ENCODE peak calls at places on chromosomes 6 and 20, in four cellular contexts. K, Q, X and G are unnamed samples.

GRCh38 chr6:52420668-52421358 is 671 bp downstream of the EFHC1 start:
- DNase-seq in K (peak), X (no peak), Q (no peak), G (no peak)

GRCh38 chr20:45090481-45090880 is 10.4 kb downstream of the KCNS1 start:
- DNase-seq in Q (no peak), X (no peak), K (no peak), G (no peak)

GRCh38 chr6:8108031-8108660 is 5.8 kb upstream of the EEF1E1 start:
- DNase-seq in K (no peak), X (no peak), Q (no peak), G (no peak)

GRCh38 chr6:6699741-6700367 is 111.3 kb downstream of the LY86 start:
- DNase-seq in Q (peak), K (no peak), X (no peak), G (peak)

GRCh38 chr20:35947489-35947888 is 6.8 kb downstream of the SCAND1 start:
- DNase-seq in X (no peak), K (no peak), Q (no peak), G (peak)

GRCh38 chr6:24935753-24936152 is at the start of gene RIPOR2:
- DNase-seq in Q (peak), X (peak), K (no peak), G (peak)

GRCh38 chr6:32853541-32854375 is at the start of the genes PSMB9 and TAP1:
- DNase-seq in Q (peak), X (peak), K (peak), G (peak)

GRCh38 chr6:25369450-25370086 is 90.4 kb downstream of the CARMIL1 start:
- DNase-seq in K (no peak), Q (no peak), X (no peak), G (peak)

GRCh38 chr6:17439243-17439993 is 46.0 kb downstream of the CAP2 start:
- DNase-seq in K (no peak), X (no peak), Q (no peak), G (no peak)

GRCh38 chr6:74073429-74073828 is 377.4 kb downstream of the CD109 start:
- DNase-seq in Q (no peak), X (no peak), K (no peak), G (no peak)

GRCh38 chr6:36851149-36851614 is 11.9 kb upstream of the CPNE5 start:
- DNase-seq in K (peak), Q (no peak), X (peak), G (peak)

GRCh38 chr6:148329568-148330299 is 12.9 kb upstream of the SASH1 start:
- DNase-seq in Q (no peak), X (no peak), K (no peak), G (no peak)

GRCh38 chr20:56515657-56516381 is 8.7 kb upstream of the FAM209A start:
- DNase-seq in Q (no peak), K (no peak), X (no peak), G (peak)

GRCh38 chr6:24719125-24719931 is at the start of gene C6orf62:
- DNase-seq in X (peak), Q (no peak), K (peak), G (no peak)

GRCh38 chr6:119096683-119097310 is 18.3 kb upstream of the FAM184A start:
- DNase-seq in X (no peak), K (no peak), Q (peak), G (no peak)

GRCh38 chr6:57262491-57262890 is 40.4 kb upstream of the RAB23 start:
- DNase-seq in Q (peak), X (no peak), K (no peak), G (no peak)

GRCh38 chr20:58494923-58495622 is 20.1 kb downstream of the APCDD1L start:
- DNase-seq in K (no peak), X (no peak), Q (no peak), G (no peak)

GRCh38 chr6:33847867-33848266 is 44.1 kb upstream of the MLN start:
- DNase-seq in K (no peak), Q (no peak), X (no peak), G (no peak)

GRCh38 chr20:56171087-56172012 is 77.2 kb upstream of the MC3R start:
- DNase-seq in K (no peak), Q (no peak), X (no peak), G (no peak)

GRCh38 chr6:144295981-144296767 is 11.0 kb downstream of the UTRN start:
- DNase-seq in X (no peak), Q (no peak), K (no peak), G (no peak)

GRCh38 chr6:17258763-17259162 is 22.4 kb upstream of the RBM24 start:
- DNase-seq in K (no peak), X (no peak), Q (no peak), G (no peak)

GRCh38 chr6:31738048-31738979 is 1.5 kb upstream of the MSH5 start:
- DNase-seq in X (peak), K (peak), Q (peak), G (peak)

GRCh38 chr6:52571099-52571755 is 5.6 kb downstream of the TRAM2 start:
- DNase-seq in X (no peak), Q (peak), K (no peak), G (no peak)

GRCh38 chr6:138226701-138227315 is 8.5 kb upstream of the PBOV1 start:
- DNase-seq in K (no peak), Q (no peak), X (no peak), G (no peak)

GRCh38 chr6:124203812-124204167 is 400.1 kb downstream of the NKAIN2 start:
- DNase-seq in X (no peak), K (no peak), Q (no peak), G (no peak)

GRCh38 chr6:17998442-17998841 is 11.0 kb upstream of the KIF13A start:
- DNase-seq in K (no peak), X (no peak), Q (no peak), G (no peak)

GRCh38 chr6:35025241-35026188 is 115.6 kb downstream of the TCP11 start:
- DNase-seq in K (no peak), X (no peak), Q (no peak), G (no peak)
- H3K4me3 ChIP-seq in K (no peak), X (no peak), Q (no peak), G (no peak)

GRCh38 chr6:20440291-20440690 is 38.6 kb downstream of the E2F3 start:
- DNase-seq in X (no peak), K (no peak), Q (no peak), G (no peak)
- H3K4me3 ChIP-seq in X (no peak), K (no peak), Q (no peak), G (no peak)

GRCh38 chr6:145373826-145374225 is 361.5 kb downstream of the EPM2A start:
- DNase-seq in Q (no peak), K (no peak), X (no peak), G (no peak)

GRCh38 chr6:145374566-145374965 is 360.8 kb downstream of the EPM2A start:
- DNase-seq in K (no peak), X (no peak), Q (no peak), G (no peak)

GRCh38 chr6:145368075-145368474 is 367.2 kb downstream of the EPM2A start:
- DNase-seq in X (no peak), Q (no peak), K (no peak), G (no peak)

GRCh38 chr6:145370559-145370958 is 364.8 kb downstream of the EPM2A start:
- DNase-seq in Q (no peak), X (no peak), K (no peak), G (no peak)

DNA sequence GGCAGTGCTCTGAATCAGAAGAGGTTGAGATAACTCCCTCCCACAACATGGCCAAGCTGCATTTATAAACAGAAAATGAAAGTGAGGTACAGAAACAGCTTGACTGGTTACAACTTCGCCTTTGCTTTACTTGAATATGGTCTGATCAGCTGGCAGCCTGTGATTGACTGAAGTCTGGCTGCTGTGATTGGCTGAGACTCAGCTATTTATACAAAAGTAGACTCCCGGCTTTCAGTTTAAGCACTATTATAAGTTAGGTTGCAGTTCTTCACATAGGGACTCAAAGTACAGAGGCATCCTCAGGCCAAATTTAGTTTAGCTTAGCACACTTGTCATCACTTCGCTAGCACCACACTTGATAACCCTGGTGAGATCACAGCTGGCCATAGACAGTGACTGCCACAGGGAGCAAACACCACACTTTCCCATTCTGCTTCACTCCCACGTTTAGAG is 362.6 kb downstream of the EPM2A start:
- DNase-seq in Q (no peak), X (peak), K (no peak), G (peak)
- H3K4me3 ChIP-seq in Q (peak), X (no peak), K (no peak), G (no peak)

DNA sequence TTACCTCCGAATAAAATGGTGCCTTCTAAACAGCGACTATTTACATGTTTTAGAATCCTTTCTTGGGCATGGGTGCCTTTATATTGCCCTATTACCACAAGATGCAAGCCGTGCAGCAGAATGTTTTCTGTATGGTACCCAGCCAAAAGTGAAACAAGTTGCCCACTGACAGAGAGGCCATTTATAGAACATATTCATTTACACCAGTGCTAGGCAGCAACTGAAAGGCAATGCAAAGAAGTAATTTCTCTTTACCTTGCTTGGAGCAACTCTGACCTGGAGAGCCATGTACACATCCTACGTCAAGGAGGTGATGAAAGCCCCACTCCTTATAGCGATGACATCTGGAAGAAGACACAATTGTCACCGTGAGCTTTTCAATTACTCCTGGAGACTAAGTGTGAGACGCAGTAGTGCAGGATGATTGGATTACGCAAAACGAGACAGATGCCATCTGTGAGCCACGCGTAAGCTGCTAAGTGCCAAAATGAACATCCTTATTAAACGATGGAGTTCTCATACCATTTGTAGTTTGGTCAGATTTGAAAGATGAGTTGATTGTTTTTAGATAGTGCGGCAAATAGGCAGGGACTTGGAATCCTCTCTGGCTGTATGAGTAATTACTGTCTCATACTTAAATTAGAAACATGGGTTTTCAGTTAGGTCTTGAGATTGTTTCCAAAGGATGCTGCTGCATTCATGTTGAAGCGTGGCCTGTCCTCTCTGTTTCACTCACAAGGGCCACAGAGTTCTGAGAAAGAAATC is at the start of gene TMEM244:
- DNase-seq in Q (no peak), X (peak), K (no peak), G (no peak)
- H3K4me3 ChIP-seq in Q (no peak), X (peak), K (no peak), G (no peak)

GRCh38 chr6:41426438-41426851 is 91.0 kb downstream of the NCR2 start:
- DNase-seq in Q (no peak), X (peak), K (no peak), G (no peak)
- H3K4me3 ChIP-seq in Q (no peak), X (no peak), K (no peak), G (no peak)

DNA sequence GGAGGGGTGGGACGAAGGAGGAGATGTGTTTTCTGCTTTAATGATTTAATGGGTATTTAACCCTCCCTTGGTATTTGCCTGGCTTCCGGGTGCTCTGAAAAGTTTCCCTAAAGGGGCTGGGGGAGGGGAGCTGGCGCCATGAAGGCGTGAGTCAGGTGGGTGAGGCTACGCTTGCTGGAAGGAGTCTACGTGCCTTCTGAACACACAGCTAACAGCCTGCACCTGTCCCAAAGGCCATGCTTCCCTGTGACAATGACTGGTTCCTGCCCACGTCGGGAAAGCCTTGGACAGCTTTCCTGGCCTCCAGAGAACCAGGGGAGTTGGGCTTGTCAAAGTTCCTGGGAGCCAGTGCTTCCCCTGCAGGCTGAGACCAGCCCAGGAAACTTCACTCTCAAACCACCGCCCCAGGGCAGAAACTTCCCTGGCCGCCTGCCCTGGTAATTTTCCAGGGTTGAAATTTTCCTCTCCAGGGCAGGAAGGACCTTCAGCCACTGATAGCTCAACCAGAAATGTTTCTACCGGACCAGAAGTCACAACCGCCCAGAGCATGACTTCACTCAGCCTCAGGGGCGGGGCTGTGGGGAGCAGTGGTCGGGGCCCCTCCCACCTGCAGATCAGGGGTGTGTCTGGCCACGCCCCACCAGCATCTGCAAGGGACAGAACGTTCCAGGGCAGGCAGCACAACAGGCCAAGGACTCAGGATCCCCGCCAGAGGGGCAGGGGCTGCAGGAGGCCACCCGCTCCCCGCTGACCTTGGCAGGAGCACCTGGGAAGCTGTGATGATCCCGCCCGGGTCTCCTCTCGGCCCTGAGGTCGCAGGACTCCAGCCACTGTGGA is 18.6 kb upstream of the SLCO4A1 start:
- DNase-seq in Q (peak), K (peak), X (peak), G (peak)
- H3K4me3 ChIP-seq in Q (no peak), K (no peak), X (no peak), G (peak)

DNA sequence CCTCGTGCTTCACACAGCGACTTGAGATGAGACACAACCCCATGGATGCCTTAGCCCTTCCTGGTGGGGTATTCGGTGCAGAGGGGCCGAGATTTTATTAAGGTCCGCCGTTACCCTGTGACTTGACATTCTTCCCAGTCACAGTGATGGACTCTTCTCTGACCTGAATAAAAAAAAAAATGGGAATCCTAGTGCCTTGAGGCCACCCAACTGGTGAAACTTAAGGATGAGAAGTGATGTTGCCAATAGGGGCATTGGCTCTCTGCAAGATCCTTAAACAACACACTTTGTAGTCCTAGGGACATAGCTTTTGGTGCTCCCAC is 740 bp upstream of the ADNP start:
- DNase-seq in Q (no peak), K (no peak), X (no peak), G (no peak)
- H3K4me3 ChIP-seq in Q (no peak), K (no peak), X (peak), G (no peak)

GRCh38 chr6:9240861-9241260 is 805.5 kb upstream of the SLC35B3 start:
- DNase-seq in X (no peak), K (no peak), Q (no peak), G (no peak)
- H3K4me3 ChIP-seq in X (no peak), K (no peak), Q (no peak), G (no peak)

GRCh38 chr6:56247654-56248122 is 308 bp upstream of the COL21A1 start:
- DNase-seq in K (no peak), X (no peak), Q (no peak), G (no peak)

GRCh38 chr6:56246941-56247653 is at the start of gene COL21A1:
- DNase-seq in K (peak), Q (peak), X (no peak), G (no peak)

GRCh38 chr6:56244528-56245253 is 2.7 kb downstream of the COL21A1 start:
- DNase-seq in K (no peak), X (no peak), Q (no peak), G (no peak)

GRCh38 chr6:56245903-56246351 is 1.5 kb downstream of the COL21A1 start:
- DNase-seq in Q (no peak), X (no peak), K (no peak), G (no peak)

DNA sequence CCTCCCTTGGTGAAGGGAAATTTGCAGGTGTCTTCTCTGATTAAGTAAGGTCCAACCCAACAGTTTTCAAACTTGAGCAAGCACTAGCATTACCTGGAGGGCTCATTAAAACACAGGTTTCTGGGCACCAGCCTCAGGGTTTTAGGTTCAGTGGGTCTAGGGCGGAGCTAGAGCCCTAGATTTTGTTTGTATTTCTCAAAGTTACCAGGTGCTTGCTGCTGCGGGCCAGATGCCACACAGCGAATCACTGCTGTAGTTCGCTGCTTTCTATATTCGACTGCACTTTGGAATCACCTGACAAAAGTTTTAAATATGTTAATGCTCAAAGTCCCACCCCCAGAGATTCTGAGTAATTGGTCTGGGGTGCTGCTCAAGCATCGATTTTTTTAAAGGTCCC is 838 bp downstream of the COL21A1 start:
- DNase-seq in X (no peak), K (no peak), Q (no peak), G (no peak)
- H3K4me3 ChIP-seq in X (no peak), K (peak), Q (peak), G (no peak)